ENCODE peak calls at places on chromosome 14, in seven cellular contexts. D is NCI-H1105 treated with DMSO at 0.1 percent for 48 hours; S is esophagus squamous epithelium; L is activated naive CD8-positive, alpha-beta T cell treated with anti-CD3 and anti-CD28 coated beads for 36 hours; O is C1 segment of cervical spinal cord; M is HFF-Myc; X is Right ventricle myocardium superior. C is an unnamed sample.

GRCh38 chr14:78182722-78183121 is 12.5 kb downstream of the NRXN3 start:
- DNase-seq in L (no peak), M (no peak), D (no peak), O (no peak), X (no peak), S (no peak), C (no peak)

GRCh38 chr14:105161314-105161713 is 7.3 kb downstream of the JAG2 start:
- DNase-seq in O (no peak), L (no peak), D (peak), X (no peak), M (no peak), S (no peak), C (no peak)

GRCh38 chr14:54722791-54723432 is 156.0 kb downstream of the SAMD4A start:
- DNase-seq in D (peak), S (no peak), L (no peak), O (no peak), M (no peak), X (no peak), C (no peak)

GRCh38 chr14:95316826-95317225 is 2.9 kb downstream of the CLMN start:
- DNase-seq in M (no peak), S (no peak), D (no peak), L (no peak), X (no peak), O (no peak), C (no peak)

GRCh38 chr14:23385840-23386657 is 9.2 kb downstream of the CMTM5 start:
- DNase-seq in S (no peak), L (no peak), O (no peak), X (no peak), M (no peak), D (no peak), C (no peak)

GRCh38 chr14:89609701-89610100 is 192.7 kb upstream of the FOXN3 start:
- DNase-seq in X (no peak), M (no peak), O (no peak), S (no peak), L (no peak), D (no peak), C (no peak)

GRCh38 chr14:88044782-88045446 is 40.0 kb downstream of the GPR65 start:
- DNase-seq in L (no peak), X (no peak), M (no peak), O (no peak), S (no peak), D (no peak), C (no peak)

GRCh38 chr14:102086346-102086971 is 385 bp downstream of the HSP90AA1 start:
- DNase-seq in S (no peak), D (peak), M (no peak), X (peak), L (peak), O (no peak), C (no peak)

GRCh38 chr14:68486033-68486732 is 306.7 kb downstream of the ZFP36L1 start:
- DNase-seq in S (no peak), X (no peak), D (no peak), M (no peak), L (no peak), O (no peak), C (no peak)

GRCh38 chr14:21197418-21198205 is 41.7 kb upstream of the OR5AU1 start:
- DNase-seq in L (no peak), O (no peak), M (no peak), D (no peak), X (no peak), S (no peak), C (no peak)

GRCh38 chr14:75711134-75711795 is 50.2 kb downstream of the TTLL5 start:
- DNase-seq in L (no peak), D (peak), O (no peak), M (no peak), X (no peak), S (no peak), C (no peak)

GRCh38 chr14:64685364-64686130 is 18.7 kb upstream of the PLEKHG3 start:
- DNase-seq in L (no peak), X (no peak), D (no peak), M (peak), O (no peak), S (no peak), C (no peak)

GRCh38 chr14:50920482-50921225 is 23.6 kb downstream of the PYGL start:
- DNase-seq in X (no peak), D (no peak), M (peak), S (no peak), L (no peak), O (no peak), C (no peak)

GRCh38 chr14:72631401-72631800 is 262.5 kb downstream of the DPF3 start:
- DNase-seq in D (no peak), M (no peak), S (no peak), X (no peak), L (no peak), O (no peak), C (no peak)

GRCh38 chr14:35420036-35420811 is 15.7 kb upstream of the NFKBIA start:
- DNase-seq in D (no peak), S (no peak), L (no peak), X (no peak), M (peak), O (no peak), C (no peak)

C was measured in stimulated activated effector memory CD8-positive, alpha-beta T cell treated with anti-CD3 and anti-CD28 coated beads, Interleukin-12 subunit alpha, Interleukin-12 subunit beta, amount 100 ng/mL, for 72 hours.